ENCODE peak calls at places on chromosomes 7 and 10, in four cellular contexts. One of them, this sample, is unnamed.

GRCh38 chr7:130994378-130995115 is 260.5 kb upstream of the KLF14 start:
- ATAC-seq in right lobe of liver: peak; percentile 85
- ATAC-seq in right cardiac atrium: peak; percentile 81
- ATAC-seq in heart right ventricle: peak; percentile 81
- ATAC-seq in this sample: peak; percentile 86

GRCh38 chr10:34504534-34504933 is 310.6 kb downstream of the PARD3 start:
- ATAC-seq in heart right ventricle: peak; percentile 93
- ATAC-seq in right cardiac atrium: peak; percentile 86
- ATAC-seq in right lobe of liver: peak; percentile 63
- ATAC-seq in this sample: no peak

GRCh38 chr7:101950450-101951119 is 133.2 kb downstream of the CUX1 start:
- ATAC-seq in right cardiac atrium: no peak
- ATAC-seq in heart right ventricle: no peak
- ATAC-seq in right lobe of liver: no peak
- ATAC-seq in this sample: no peak

GRCh38 chr10:63749915-63750314 is 228.7 kb downstream of the REEP3 start:
- ATAC-seq in right cardiac atrium: no peak
- ATAC-seq in heart right ventricle: no peak
- ATAC-seq in right lobe of liver: no peak
- ATAC-seq in this sample: no peak

GRCh38 chr10:92720306-92721165 is 30.8 kb downstream of the HHEX start:
- ATAC-seq in heart right ventricle: no peak
- ATAC-seq in right lobe of liver: no peak
- ATAC-seq in right cardiac atrium: no peak
- ATAC-seq in this sample: no peak

GRCh38 chr7:44398506-44398905 is 73.1 kb upstream of the CAMK2B start:
- ATAC-seq in right lobe of liver: peak; percentile 62
- ATAC-seq in heart right ventricle: peak; percentile 93
- ATAC-seq in right cardiac atrium: peak; percentile 84
- ATAC-seq in this sample: peak; percentile 20

GRCh38 chr7:46774515-46774914 is 807.4 kb downstream of the TNS3 start:
- ATAC-seq in heart right ventricle: peak; percentile 78
- ATAC-seq in right cardiac atrium: peak; percentile 65
- ATAC-seq in right lobe of liver: no peak
- ATAC-seq in this sample: peak; percentile 88

GRCh38 chr7:18401757-18402156 is 93.8 kb upstream of the HDAC9 start:
- ATAC-seq in right lobe of liver: no peak
- ATAC-seq in right cardiac atrium: no peak
- ATAC-seq in heart right ventricle: no peak
- ATAC-seq in this sample: no peak

GRCh38 chr7:101507327-101507726 is 121.8 kb downstream of the MYL10 start:
- ATAC-seq in right lobe of liver: no peak
- ATAC-seq in right cardiac atrium: no peak
- ATAC-seq in heart right ventricle: no peak
- ATAC-seq in this sample: no peak

GRCh38 chr7:27947581-27948278 is 207.8 kb downstream of the TAX1BP1 start:
- ATAC-seq in right lobe of liver: no peak
- ATAC-seq in right cardiac atrium: no peak
- ATAC-seq in heart right ventricle: no peak
- ATAC-seq in this sample: no peak

GRCh38 chr10:45442670-45443069 is 68.7 kb downstream of the ALOX5 start:
- ATAC-seq in right lobe of liver: no peak
- ATAC-seq in heart right ventricle: no peak
- ATAC-seq in right cardiac atrium: no peak
- ATAC-seq in this sample: no peak

GRCh38 chr7:67348171-67348570 is 351.5 kb downstream of the TYW1 start:
- ATAC-seq in right cardiac atrium: no peak
- ATAC-seq in right lobe of liver: no peak
- ATAC-seq in heart right ventricle: no peak
- ATAC-seq in this sample: no peak

GRCh38 chr10:128026620-128027281 is 99.5 kb downstream of the MKI67 start:
- ATAC-seq in heart right ventricle: no peak
- ATAC-seq in right cardiac atrium: no peak
- ATAC-seq in right lobe of liver: no peak
- ATAC-seq in this sample: no peak

GRCh38 chr10:3554121-3554522 is 230.9 kb downstream of the KLF6 start:
- ATAC-seq in right cardiac atrium: no peak
- ATAC-seq in heart right ventricle: no peak
- ATAC-seq in right lobe of liver: no peak
- ATAC-seq in this sample: no peak

GRCh38 chr7:129053938-129054437 is 923 bp downstream of the TNPO3 start:
- ATAC-seq in right cardiac atrium: no peak
- ATAC-seq in right lobe of liver: no peak
- ATAC-seq in heart right ventricle: no peak
- ATAC-seq in this sample: no peak

GRCh38 chr7:44384586-44385383 is 59.4 kb upstream of the CAMK2B start:
- ATAC-seq in right cardiac atrium: no peak
- ATAC-seq in right lobe of liver: no peak
- ATAC-seq in heart right ventricle: no peak
- ATAC-seq in this sample: no peak

GRCh38 chr10:72086466-72087391 is 1.6 kb downstream of the SPOCK2 start:
- ATAC-seq in heart right ventricle: peak; percentile 45
- ATAC-seq in right lobe of liver: peak; percentile 22
- ATAC-seq in right cardiac atrium: peak; percentile 45
- ATAC-seq in this sample: no peak

GRCh38 chr7:77753173-77753572 is 45.1 kb downstream of the TMEM60 start:
- ATAC-seq in right cardiac atrium: no peak
- ATAC-seq in right lobe of liver: no peak
- ATAC-seq in heart right ventricle: no peak
- ATAC-seq in this sample: no peak

GRCh38 chr10:42954776-42955492 is 121.9 kb upstream of the RET start:
- ATAC-seq in right lobe of liver: no peak
- ATAC-seq in right cardiac atrium: no peak
- ATAC-seq in heart right ventricle: no peak
- ATAC-seq in this sample: no peak

GRCh38 chr10:68526634-68527132 is 640 bp downstream of the SLC25A16 start:
- ATAC-seq in right lobe of liver: peak; percentile 55
- ATAC-seq in heart right ventricle: no peak
- ATAC-seq in right cardiac atrium: no peak
- ATAC-seq in this sample: no peak

GRCh38 chr10:44070282-44070681 is 314.6 kb downstream of the CXCL12 start:
- ATAC-seq in right cardiac atrium: peak; percentile 36
- ATAC-seq in right lobe of liver: peak; percentile 53
- ATAC-seq in heart right ventricle: peak; percentile 84
- ATAC-seq in this sample: peak; percentile 63

GRCh38 chr10:22455068-22455467 is 109.8 kb downstream of the SPAG6 start:
- ATAC-seq in right cardiac atrium: no peak
- ATAC-seq in right lobe of liver: no peak
- ATAC-seq in heart right ventricle: no peak
- ATAC-seq in this sample: no peak

GRCh38 chr10:75555323-75555722 is 123.9 kb downstream of the LRMDA start:
- ATAC-seq in right lobe of liver: peak; percentile 33
- ATAC-seq in heart right ventricle: no peak
- ATAC-seq in right cardiac atrium: no peak
- ATAC-seq in this sample: no peak

GRCh38 chr7:112360681-112361080 is 89.6 kb upstream of the IFRD1 start:
- ATAC-seq in right lobe of liver: no peak
- ATAC-seq in heart right ventricle: no peak
- ATAC-seq in right cardiac atrium: no peak
- ATAC-seq in this sample: no peak

GRCh38 chr7:134701272-134701671 is 54.6 kb downstream of the BPGM start:
- ATAC-seq in heart right ventricle: no peak
- ATAC-seq in right cardiac atrium: peak; percentile 25
- ATAC-seq in right lobe of liver: no peak
- ATAC-seq in this sample: no peak

GRCh38 chr10:100999742-101000601 is at the start of gene LZTS2:
- ATAC-seq in right lobe of liver: no peak
- ATAC-seq in right cardiac atrium: no peak
- ATAC-seq in heart right ventricle: no peak
- ATAC-seq in this sample: no peak

GRCh38 chr10:73838827-73839226 is 27.4 kb upstream of the NDST2 start:
- ATAC-seq in right lobe of liver: no peak
- ATAC-seq in heart right ventricle: no peak
- ATAC-seq in right cardiac atrium: no peak
- ATAC-seq in this sample: no peak

GRCh38 chr10:22911889-22912762 is 15.7 kb upstream of the ARMC3 start:
- ATAC-seq in right lobe of liver: peak; percentile 57
- ATAC-seq in heart right ventricle: no peak
- ATAC-seq in right cardiac atrium: no peak
- ATAC-seq in this sample: no peak

GRCh38 chr10:132786529-132787252 is 744 bp upstream of the NKX6-2 start:
- ATAC-seq in right lobe of liver: no peak
- ATAC-seq in right cardiac atrium: no peak
- ATAC-seq in heart right ventricle: no peak
- ATAC-seq in this sample: no peak

GRCh38 chr7:43904533-43905208 is 1.7 kb downstream of the URGCP start:
- ATAC-seq in right lobe of liver: no peak
- ATAC-seq in right cardiac atrium: no peak
- ATAC-seq in heart right ventricle: no peak
- ATAC-seq in this sample: no peak

GRCh38 chr7:51187941-51188340 is 128.7 kb downstream of the COBL start:
- ATAC-seq in heart right ventricle: peak; percentile 77
- ATAC-seq in right cardiac atrium: peak; percentile 62
- ATAC-seq in right lobe of liver: peak; percentile 56
- ATAC-seq in this sample: no peak

GRCh38 chr10:88082391-88082790 is 219.0 kb downstream of the PTEN start:
- ATAC-seq in right cardiac atrium: no peak
- ATAC-seq in right lobe of liver: no peak
- ATAC-seq in heart right ventricle: no peak
- ATAC-seq in this sample: no peak

GRCh38 chr10:88082806-88083596 is 219.6 kb downstream of the PTEN start:
- ATAC-seq in right cardiac atrium: no peak
- ATAC-seq in heart right ventricle: no peak
- ATAC-seq in right lobe of liver: peak; percentile 13
- ATAC-seq in this sample: no peak

GRCh38 chr10:88080213-88080612 is 216.8 kb downstream of the PTEN start:
- ATAC-seq in right cardiac atrium: no peak
- ATAC-seq in heart right ventricle: no peak
- ATAC-seq in right lobe of liver: peak; percentile 96
- ATAC-seq in this sample: no peak

GRCh38 chr10:88083597-88083989 is 220.2 kb downstream of the PTEN start:
- ATAC-seq in right lobe of liver: no peak
- ATAC-seq in heart right ventricle: no peak
- ATAC-seq in right cardiac atrium: no peak
- ATAC-seq in this sample: no peak

DNA sequence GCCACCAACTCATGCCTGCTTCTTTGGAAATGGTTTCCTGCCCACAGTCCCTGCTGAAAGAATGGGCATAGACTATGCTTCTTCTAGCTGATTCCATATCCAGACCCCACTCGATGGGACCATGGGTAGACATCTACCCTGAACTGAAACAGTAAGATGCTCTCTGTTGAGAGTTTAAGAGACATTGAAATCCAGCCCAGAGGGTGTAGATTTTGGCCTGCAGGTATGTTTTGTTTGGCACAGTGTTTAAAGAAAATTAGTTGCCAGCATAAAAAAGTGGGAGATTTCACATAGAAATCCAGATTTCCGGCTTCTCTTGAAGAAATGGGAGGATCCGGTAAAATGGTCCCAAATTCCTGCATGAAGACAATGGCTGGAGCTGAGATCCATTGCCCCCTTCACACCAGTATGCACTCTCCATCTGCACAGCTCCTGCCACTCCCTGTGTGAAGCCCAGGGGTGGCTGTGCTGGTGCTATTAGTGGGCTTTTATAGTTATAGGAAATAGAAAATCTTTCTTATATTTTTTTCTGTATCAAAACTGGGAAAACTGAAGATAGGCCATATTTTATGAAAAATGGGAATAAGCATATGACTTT is 218.1 kb downstream of the PTEN start:
- ATAC-seq in right cardiac atrium: peak; percentile 67
- ATAC-seq in heart right ventricle: no peak
- ATAC-seq in right lobe of liver: peak; percentile 68
- ATAC-seq in this sample: no peak
- H3K4me3 ChIP-seq in right cardiac atrium: no peak overlapping the region
- H3K4me3 ChIP-seq in heart right ventricle: no peak overlapping the region
- H3K4me3 ChIP-seq in right lobe of liver: no peak overlapping the region
- H3K4me3 ChIP-seq in this sample: no peak overlapping the region

DNA sequence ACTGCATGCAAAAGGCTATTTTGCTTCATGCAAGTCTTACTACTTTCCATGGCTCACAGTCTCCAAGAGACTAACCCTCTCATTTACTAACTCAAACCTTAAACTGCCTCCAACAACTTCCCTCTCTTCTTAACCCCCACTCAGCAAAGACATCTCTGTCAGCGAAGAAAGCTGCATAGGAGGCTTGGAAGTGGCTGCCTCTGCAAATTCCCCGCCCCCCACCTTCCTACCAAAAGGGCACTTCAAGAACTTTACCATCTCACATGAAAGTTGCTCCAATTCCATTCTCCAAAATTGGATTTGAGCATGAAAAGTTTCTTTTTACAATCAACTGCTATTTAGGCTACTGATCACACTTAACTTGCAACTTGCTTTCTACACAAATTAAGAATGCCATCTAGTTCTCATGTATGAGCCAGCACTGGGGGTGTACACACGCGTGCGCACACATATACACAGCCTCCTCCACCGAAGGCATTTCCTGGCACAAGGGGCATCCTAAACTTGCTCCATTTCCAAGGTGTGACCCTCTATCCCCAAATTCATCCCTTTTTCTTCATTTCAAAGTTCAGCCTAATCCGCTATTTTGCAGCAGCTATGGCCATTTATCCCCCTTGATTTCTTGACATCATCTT is 1.8 kb downstream of the CCDC6 start:
- ATAC-seq in right cardiac atrium: no peak
- ATAC-seq in heart right ventricle: no peak
- ATAC-seq in right lobe of liver: no peak
- ATAC-seq in this sample: no peak
- H3K27ac ChIP-seq in right cardiac atrium: peak overlapping the region; percentile 9
- H3K27ac ChIP-seq in heart right ventricle: peak overlapping the region; percentile 90
- H3K27ac ChIP-seq in right lobe of liver: no peak overlapping the region
- H3K27ac ChIP-seq in this sample: peak overlapping the region; percentile 89

GRCh38 chr10:7373039-7373438 is 37.8 kb downstream of the SFMBT2 start:
- ATAC-seq in right lobe of liver: no peak
- ATAC-seq in right cardiac atrium: no peak
- ATAC-seq in heart right ventricle: no peak
- ATAC-seq in this sample: no peak
- H3K4me3 ChIP-seq in right lobe of liver: no peak overlapping the region
- H3K4me3 ChIP-seq in right cardiac atrium: no peak overlapping the region
- H3K4me3 ChIP-seq in heart right ventricle: no peak overlapping the region
- H3K4me3 ChIP-seq in this sample: no peak overlapping the region

GRCh38 chr10:80171248-80171660 is 34.1 kb downstream of the ANXA11 start:
- ATAC-seq in right cardiac atrium: no peak
- ATAC-seq in right lobe of liver: no peak
- ATAC-seq in heart right ventricle: no peak
- ATAC-seq in this sample: no peak

GRCh38 chr10:80170641-80171040 is 34.7 kb downstream of the ANXA11 start:
- ATAC-seq in right lobe of liver: no peak
- ATAC-seq in heart right ventricle: no peak
- ATAC-seq in right cardiac atrium: no peak
- ATAC-seq in this sample: no peak

GRCh38 chr10:80173441-80173840 is 31.9 kb downstream of the ANXA11 start:
- ATAC-seq in heart right ventricle: no peak
- ATAC-seq in right cardiac atrium: no peak
- ATAC-seq in right lobe of liver: no peak
- ATAC-seq in this sample: no peak

GRCh38 chr10:80174641-80175395 is 30.5 kb downstream of the ANXA11 start:
- ATAC-seq in right lobe of liver: no peak
- ATAC-seq in heart right ventricle: no peak
- ATAC-seq in right cardiac atrium: no peak
- ATAC-seq in this sample: no peak

DNA sequence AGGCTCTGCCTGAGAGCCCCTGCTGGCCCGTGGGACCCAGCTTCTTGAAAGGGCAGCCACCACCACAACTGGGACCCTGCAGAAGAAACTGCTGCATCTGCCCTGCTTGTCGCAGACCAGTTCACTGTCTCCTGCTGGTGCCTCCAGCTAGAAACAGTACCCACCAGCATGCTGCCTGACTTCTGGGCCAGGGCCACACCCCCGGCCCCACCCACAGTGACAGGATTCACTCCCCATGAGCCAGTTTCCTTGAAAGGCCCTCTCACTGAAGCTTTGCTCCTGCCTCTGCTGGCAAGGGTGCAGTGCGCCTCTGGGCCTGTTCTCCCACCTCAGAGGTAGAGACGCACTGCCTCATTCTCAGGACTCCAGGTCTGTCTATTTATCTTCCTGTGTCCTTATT is 32.4 kb downstream of the ANXA11 start:
- ATAC-seq in right cardiac atrium: peak; percentile 5
- ATAC-seq in heart right ventricle: peak; percentile 8
- ATAC-seq in right lobe of liver: no peak
- ATAC-seq in this sample: no peak
- H3K27ac ChIP-seq in right cardiac atrium: no peak overlapping the region
- H3K27ac ChIP-seq in heart right ventricle: no peak overlapping the region
- H3K27ac ChIP-seq in right lobe of liver: no peak overlapping the region
- H3K27ac ChIP-seq in this sample: peak overlapping the region; percentile 33